ENCODE peak calls at places on chromosome 11, in eight cellular contexts. M, L, O, D, E, B, C and V are unnamed samples.

GRCh38 chr11:106156290-106156937 is 79.0 kb downstream of the AASDHPPT start:
- DNase-seq in M (no peak), L (peak), O (peak), D (peak), E (peak), B (peak), C (peak), V (no peak)

GRCh38 chr11:44538375-44539054 is 26.9 kb upstream of the CD82 start:
- DNase-seq in M (peak), L (peak), O (peak), D (peak), E (peak), B (peak), C (peak), V (peak)

GRCh38 chr11:60504219-60504618 is 11.0 kb upstream of the MS4A13 start:
- DNase-seq in M (no peak), L (no peak), O (no peak), D (no peak), E (no peak), B (peak), C (no peak), V (no peak)

GRCh38 chr11:68643576-68643975 is 40.8 kb upstream of the GAL start:
- DNase-seq in M (no peak), L (peak), O (no peak), D (no peak), E (no peak), B (peak), C (no peak), V (no peak)

GRCh38 chr11:67667490-67668190 is 6.8 kb downstream of the ALDH3B2 start:
- DNase-seq in M (no peak), L (no peak), O (no peak), D (no peak), E (no peak), B (no peak), C (no peak), V (no peak)

GRCh38 chr11:128803440-128803839 is 63.7 kb downstream of the KCNJ1 start:
- DNase-seq in M (no peak), L (no peak), O (no peak), D (no peak), E (no peak), B (no peak), C (no peak), V (no peak)

GRCh38 chr11:129435499-129436245 is 60.0 kb downstream of the BARX2 start:
- DNase-seq in M (no peak), L (no peak), O (no peak), D (no peak), E (no peak), B (no peak), C (no peak), V (no peak)

GRCh38 chr11:125593113-125593761 is 585 bp downstream of the STT3A start:
- DNase-seq in M (no peak), L (no peak), O (peak), D (no peak), E (no peak), B (peak), C (no peak), V (no peak)

GRCh38 chr11:530960-531825 is 4.2 kb downstream of the HRAS start:
- DNase-seq in M (no peak), L (no peak), O (no peak), D (no peak), E (no peak), B (no peak), C (no peak), V (no peak)

GRCh38 chr11:59901306-59901705 is 22.7 kb downstream of the OOSP3 start:
- DNase-seq in M (no peak), L (no peak), O (peak), D (no peak), E (no peak), B (peak), C (no peak), V (no peak)

GRCh38 chr11:31233425-31233824 is 136.1 kb downstream of the DCDC1 start:
- DNase-seq in M (no peak), L (no peak), O (peak), D (no peak), E (no peak), B (peak), C (no peak), V (no peak)

GRCh38 chr11:35215945-35216344 is 77.0 kb downstream of the CD44 start:
- DNase-seq in M (no peak), L (no peak), O (no peak), D (no peak), E (no peak), B (peak), C (no peak), V (no peak)

GRCh38 chr11:35393093-35393492 is 26.3 kb downstream of the SLC1A2 start:
- DNase-seq in M (no peak), L (no peak), O (no peak), D (no peak), E (peak), B (no peak), C (no peak), V (no peak)

GRCh38 chr11:78662811-78663210 is 88.1 kb upstream of the NARS2 start:
- DNase-seq in M (no peak), L (no peak), O (no peak), D (no peak), E (no peak), B (no peak), C (no peak), V (no peak)

GRCh38 chr11:71352226-71352625 is 96.0 kb downstream of the DHCR7 start:
- DNase-seq in M (no peak), L (no peak), O (no peak), D (no peak), E (no peak), B (no peak), C (no peak), V (no peak)

GRCh38 chr11:19728436-19728835 is 15.8 kb downstream of the NAV2 start:
- DNase-seq in M (no peak), L (no peak), O (no peak), D (no peak), E (no peak), B (no peak), C (no peak), V (peak)

GRCh38 chr11:111733655-111734088 is 32.5 kb downstream of the PPP2R1B start:
- DNase-seq in M (peak), L (no peak), O (no peak), D (no peak), E (no peak), B (peak), C (no peak), V (no peak)

GRCh38 chr11:8363924-8364323 is 100.2 kb upstream of the LMO1 start:
- DNase-seq in M (no peak), L (no peak), O (peak), D (no peak), E (no peak), B (no peak), C (no peak), V (no peak)

GRCh38 chr11:72641900-72642814 is 32.1 kb downstream of the PDE2A start:
- DNase-seq in M (peak), L (no peak), O (peak), D (peak), E (peak), B (peak), C (no peak), V (peak)

GRCh38 chr11:45857834-45858492 is 10.7 kb downstream of the CRY2 start:
- DNase-seq in M (no peak), L (peak), O (no peak), D (no peak), E (no peak), B (peak), C (peak), V (peak)

GRCh38 chr11:100942016-100942415 is 187.6 kb downstream of the PGR start:
- DNase-seq in M (peak), L (no peak), O (peak), D (no peak), E (no peak), B (peak), C (no peak), V (no peak)

GRCh38 chr11:113043704-113044103 is 82.5 kb downstream of the NCAM1 start:
- DNase-seq in M (no peak), L (no peak), O (no peak), D (no peak), E (no peak), B (no peak), C (no peak), V (no peak)

GRCh38 chr11:93529707-93530467 is 13.3 kb downstream of the SMCO4 start:
- DNase-seq in M (no peak), L (no peak), O (no peak), D (no peak), E (no peak), B (no peak), C (peak), V (peak)

GRCh38 chr11:92122561-92122960 is 102.1 kb upstream of the FAT3 start:
- DNase-seq in M (no peak), L (no peak), O (no peak), D (no peak), E (no peak), B (peak), C (no peak), V (no peak)

GRCh38 chr11:35141538-35141937 is 2.6 kb downstream of the CD44 start:
- DNase-seq in M (peak), L (no peak), O (peak), D (no peak), E (no peak), B (peak), C (no peak), V (peak)

GRCh38 chr11:93017821-93018690 is 48.6 kb downstream of the MTNR1B start:
- DNase-seq in M (no peak), L (no peak), O (peak), D (no peak), E (no peak), B (peak), C (no peak), V (no peak)

GRCh38 chr11:46075928-46076327 is 45.3 kb downstream of the PHF21A start:
- DNase-seq in M (no peak), L (no peak), O (no peak), D (no peak), E (no peak), B (no peak), C (no peak), V (no peak)

GRCh38 chr11:109865558-109866186 is 227.5 kb upstream of the ZC3H12C start:
- DNase-seq in M (no peak), L (no peak), O (peak), D (no peak), E (no peak), B (peak), C (no peak), V (no peak)

GRCh38 chr11:8019671-8020597 is 32.8 kb downstream of the EIF3F start:
- DNase-seq in M (peak), L (no peak), O (no peak), D (no peak), E (peak), B (peak), C (peak), V (no peak)

GRCh38 chr11:70323811-70324210 is 53.3 kb downstream of the PPFIA1 start:
- DNase-seq in M (no peak), L (no peak), O (peak), D (no peak), E (no peak), B (no peak), C (no peak), V (no peak)